ENCODE peak calls at places on chromosomes 7 and 10, in nine cellular contexts. V, P, E, I, Y, Q, H, R and N are unnamed samples.

GRCh38 chr7:2996141-2996540 is 47.5 kb downstream of the CARD11 start:
- DNase-seq in V (no peak), I (no peak), Y (no peak), E (peak; percentile 31), R (no peak), P (no peak), Q (no peak), H (no peak), N (no peak)

GRCh38 chr7:373818-374705 is 84.1 kb downstream of the FOXL3 start:
- DNase-seq in V (no peak), P (no peak), E (no peak), I (no peak), Y (no peak), Q (no peak), H (peak; percentile 25), R (no peak), N (no peak)

GRCh38 chr10:86139066-86139657 is 227.4 kb downstream of the GRID1 start:
- DNase-seq in Y (no peak), I (no peak), R (peak; percentile 52), Q (no peak), E (no peak), H (peak; percentile 37), P (no peak), V (no peak), N (no peak)

GRCh38 chr10:33402748-33403147 is 68.3 kb upstream of the NRP1 start:
- DNase-seq in V (no peak), Y (no peak), Q (peak; percentile 3), H (no peak), R (no peak), I (peak; percentile 46), E (no peak), P (no peak), N (no peak)

GRCh38 chr7:131738066-131738465 is 181.6 kb upstream of the PODXL start:
- DNase-seq in V (no peak), Q (no peak), Y (no peak), I (no peak), R (no peak), E (no peak), P (no peak), H (no peak), N (no peak)

GRCh38 chr7:44200699-44201461 is at the start of gene YKT6:
- DNase-seq in E (peak; percentile 99), I (peak; percentile 99), Y (peak; percentile 88), R (peak; percentile 97), H (peak; percentile 97), P (peak; percentile 92), V (peak; percentile 94), Q (peak; percentile 82), N (peak; percentile 61)

GRCh38 chr7:127745445-127745844 is 93.5 kb downstream of the SND1 start:
- DNase-seq in Q (no peak), Y (no peak), R (no peak), P (no peak), I (no peak), H (no peak), V (no peak), E (no peak), N (no peak)

GRCh38 chr10:33263453-33263852 is 71.0 kb downstream of the NRP1 start:
- DNase-seq in H (no peak), V (no peak), R (no peak), P (no peak), I (no peak), Q (no peak), Y (no peak), E (no peak), N (no peak)

GRCh38 chr10:78617633-78618032 is 451.1 kb upstream of the ZMIZ1 start:
- DNase-seq in V (no peak), I (no peak), E (no peak), R (no peak), Q (no peak), P (no peak), H (no peak), Y (no peak), N (no peak)

GRCh38 chr10:71551970-71552369 is 155.2 kb downstream of the CDH23 start:
- DNase-seq in P (no peak), R (no peak), H (no peak), E (no peak), I (no peak), Y (no peak), Q (no peak), V (no peak), N (no peak)

GRCh38 chr10:68666280-68666760 is 54.7 kb upstream of the CCAR1 start:
- DNase-seq in E (no peak), Y (no peak), Q (no peak), R (no peak), P (peak; percentile 76), I (no peak), H (no peak), V (no peak), N (peak; percentile 79)

GRCh38 chr10:93384006-93384405 is 98.1 kb downstream of the MYOF start:
- DNase-seq in Y (no peak), V (no peak), H (no peak), Q (no peak), E (no peak), R (no peak), I (no peak), P (no peak), N (no peak)

GRCh38 chr10:127349737-127350136 is 153.3 kb upstream of the INSYN2A start:
- DNase-seq in Q (no peak), P (no peak), R (no peak), I (no peak), E (no peak), Y (no peak), H (no peak), V (no peak), N (peak; percentile 13)

GRCh38 chr7:24622646-24623182 is 49.5 kb downstream of the PALS2 start:
- DNase-seq in H (no peak), E (no peak), V (no peak), Q (no peak), R (no peak), Y (no peak), P (no peak), I (no peak), N (no peak)